ENCODE peak calls at places on chromosomes 12 and 14, in eight cellular contexts. S is fibroblast of lung; Y is neural progenitor cell; D is astrocyte of the spinal cord; X is Jurkat, Clone E6-1; P is psoas muscle; T is ascending aorta; F is WERI-Rb-1. A is an unnamed sample.

GRCh38 chr14:68781161-68782021 is 11.5 kb downstream of the ZFP36L1 start:
- DNase-seq in T (peak), P (no peak), S (no peak), D (no peak), X (peak), Y (no peak), F (peak), A (no peak)

GRCh38 chr14:78605065-78605762 is 435.0 kb downstream of the NRXN3 start:
- DNase-seq in D (no peak), S (no peak), F (no peak), P (no peak), Y (no peak), T (no peak), X (peak), A (no peak)

GRCh38 chr12:84502907-84503787 is 409.5 kb downstream of the SLC6A15 start:
- DNase-seq in X (peak), S (peak), D (peak), T (no peak), Y (peak), F (peak), P (no peak), A (no peak)

GRCh38 chr12:88870000-88870737 is 289.9 kb upstream of the KITLG start:
- DNase-seq in D (peak), X (no peak), F (no peak), S (peak), T (no peak), P (no peak), Y (no peak), A (no peak)

GRCh38 chr12:10015450-10015849 is 5.0 kb downstream of the CLEC12B start:
- DNase-seq in D (no peak), X (no peak), S (no peak), F (no peak), Y (no peak), P (no peak), T (no peak), A (no peak)

GRCh38 chr14:65237956-65238355 is 135.6 kb upstream of the MAX start:
- DNase-seq in X (no peak), S (no peak), D (no peak), T (no peak), P (no peak), Y (no peak), F (peak), A (no peak)

GRCh38 chr14:104794641-104795467 is 694 bp downstream of the AKT1 start:
- DNase-seq in S (peak), T (no peak), Y (peak), X (no peak), P (no peak), D (peak), F (peak), A (no peak)

GRCh38 chr12:52892193-52892852 is 12.6 kb downstream of the KRT8 start:
- DNase-seq in D (no peak), P (no peak), F (no peak), Y (no peak), T (no peak), S (no peak), X (no peak), A (no peak)

GRCh38 chr12:52667509-52667908 is 12.7 kb downstream of the KRT1 start:
- DNase-seq in X (no peak), T (no peak), D (no peak), S (no peak), Y (peak), P (no peak), F (no peak), A (no peak)

GRCh38 chr12:5204271-5204670 is 160.6 kb downstream of the KCNA5 start:
- DNase-seq in Y (peak), X (peak), T (no peak), F (peak), D (no peak), S (no peak), P (no peak), A (no peak)

GRCh38 chr12:47975036-47975620 is 11.7 kb downstream of the TMEM106C start:
- DNase-seq in F (no peak), Y (no peak), S (no peak), X (no peak), D (no peak), P (no peak), T (no peak), A (no peak)

GRCh38 chr12:62862259-62862881 is 72.6 kb downstream of the PPM1H start:
- DNase-seq in F (no peak), T (no peak), P (no peak), S (peak), Y (no peak), X (no peak), D (peak), A (no peak)

GRCh38 chr14:46819117-46819516 is 167.5 kb upstream of the RPL10L start:
- DNase-seq in Y (no peak), P (no peak), S (no peak), D (no peak), F (no peak), T (no peak), X (no peak), A (no peak)

GRCh38 chr12:89707623-89707991 is 1.0 kb downstream of the ATP2B1 start:
- DNase-seq in S (no peak), D (no peak), X (no peak), Y (peak), T (no peak), F (peak), P (peak), A (peak)

GRCh38 chr14:59482471-59483331 is 1.5 kb downstream of the L3HYPDH start:
- DNase-seq in D (peak), T (peak), S (peak), Y (no peak), X (no peak), P (no peak), F (no peak), A (no peak)

GRCh38 chr12:48882325-48882687 is 16.6 kb upstream of the RND1 start:
- DNase-seq in P (no peak), S (no peak), F (no peak), D (peak), T (peak), Y (peak), X (no peak), A (no peak)

GRCh38 chr12:132672116-132672515 is 15.0 kb downstream of the POLE start:
- DNase-seq in F (no peak), P (no peak), T (no peak), X (no peak), D (no peak), S (no peak), Y (no peak), A (no peak)

GRCh38 chr14:69712637-69713088 is 54.3 kb upstream of the SRSF5 start:
- DNase-seq in F (peak), Y (peak), S (no peak), D (no peak), X (no peak), T (peak), P (peak), A (peak)

GRCh38 chr14:92121207-92121669 is 268 bp downstream of the NDUFB1 start:
- DNase-seq in T (peak), D (peak), P (peak), Y (peak), S (peak), F (no peak), X (no peak), A (peak)

GRCh38 chr12:12551115-12551514 is 11.5 kb downstream of the DUSP16 start:
- DNase-seq in P (no peak), D (no peak), Y (no peak), S (no peak), F (no peak), X (no peak), T (no peak), A (no peak)

GRCh38 chr12:7856516-7856915 is 16.2 kb downstream of the SLC2A14 start:
- DNase-seq in P (no peak), Y (no peak), S (no peak), D (no peak), T (no peak), F (no peak), X (no peak), A (no peak)

GRCh38 chr12:113322353-113322752 is 12.6 kb downstream of the SLC8B1 start:
- DNase-seq in S (peak), D (peak), T (no peak), X (no peak), Y (no peak), P (no peak), F (no peak), A (no peak)

GRCh38 chr12:10960260-10960659 is 21.2 kb upstream of the TAS2R14 start:
- DNase-seq in P (no peak), X (peak), Y (no peak), T (no peak), D (no peak), F (no peak), S (no peak), A (no peak)

GRCh38 chr12:105382771-105383632 is 52.5 kb downstream of the C12orf75 start:
- DNase-seq in P (no peak), T (no peak), X (peak), S (peak), Y (peak), D (peak), F (no peak), A (peak)

GRCh38 chr12:47995976-47996375 is 8.3 kb downstream of the COL2A1 start:
- DNase-seq in Y (no peak), D (peak), S (peak), T (no peak), P (no peak), F (no peak), X (no peak), A (peak)

GRCh38 chr14:24339284-24340151 is at the start of gene RIPK3:
- DNase-seq in S (no peak), T (no peak), P (no peak), Y (peak), X (peak), F (no peak), D (no peak), A (peak)

GRCh38 chr12:3828888-3829287 is 44.3 kb downstream of the PARP11 start:
- DNase-seq in P (no peak), X (no peak), D (no peak), Y (no peak), F (no peak), S (no peak), T (no peak), A (no peak)

GRCh38 chr12:3835914-3836313 is 37.3 kb downstream of the PARP11 start:
- DNase-seq in T (no peak), Y (no peak), D (no peak), S (no peak), P (no peak), X (no peak), F (no peak), A (no peak)

GRCh38 chr12:3834774-3835173 is 38.4 kb downstream of the PARP11 start:
- DNase-seq in P (no peak), F (no peak), D (no peak), X (no peak), T (no peak), Y (no peak), S (no peak), A (no peak)

GRCh38 chr12:3833670-3834310 is 39.4 kb downstream of the PARP11 start:
- DNase-seq in T (no peak), S (no peak), P (no peak), X (no peak), Y (peak), F (no peak), D (no peak), A (no peak)

DNA sequence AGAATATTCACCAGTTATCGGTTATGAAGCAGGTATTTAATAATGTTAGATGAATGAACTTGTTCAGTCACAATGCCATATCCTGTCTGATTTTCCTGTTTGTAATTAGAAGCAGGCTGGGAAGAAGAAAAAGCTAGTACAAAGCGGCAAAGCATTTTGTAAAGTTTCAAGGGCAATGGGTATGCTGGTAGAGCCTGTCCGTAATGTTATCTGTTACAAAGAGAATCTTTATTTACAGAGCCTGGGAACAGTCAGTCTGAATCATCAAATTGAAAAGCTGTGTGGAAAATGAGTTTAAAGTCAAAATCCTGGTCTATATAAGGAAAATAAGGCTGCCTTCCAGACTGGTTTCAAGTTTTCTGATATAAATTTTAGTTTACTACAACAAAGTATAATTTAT is 40.5 kb downstream of the PARP11 start:
- DNase-seq in S (peak), Y (no peak), D (no peak), T (no peak), P (no peak), F (no peak), X (no peak), A (no peak)
- H3K4me3 ChIP-seq in S (no peak), Y (no peak), D (no peak), T (no peak), P (no peak), F (no peak), X (no peak), A (no peak)

DNA sequence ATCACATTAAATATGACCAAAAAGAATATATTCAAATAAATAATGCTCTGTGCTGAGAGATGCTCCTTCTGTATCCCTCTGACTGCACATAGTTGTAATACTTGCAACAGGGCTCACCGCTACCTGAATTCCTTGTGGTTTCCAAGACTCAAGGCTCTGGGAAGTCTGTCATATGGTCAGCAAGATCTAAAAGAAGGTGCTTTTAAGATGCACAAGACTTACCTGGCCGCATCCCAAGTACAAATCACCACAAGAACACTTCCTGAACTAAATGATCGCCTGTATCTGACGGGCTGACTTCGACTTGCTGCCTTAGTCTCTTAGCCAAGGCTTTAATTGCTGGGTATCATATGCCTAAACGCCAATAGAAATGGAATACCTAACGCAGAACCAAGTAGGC is 67.2 kb downstream of the HECTD4 start:
- DNase-seq in T (no peak), D (peak), P (no peak), S (no peak), Y (no peak), F (no peak), X (no peak), A (no peak)
- H3K4me3 ChIP-seq in T (no peak), D (no peak), P (no peak), S (no peak), Y (no peak), F (no peak), X (no peak), A (no peak)

DNA sequence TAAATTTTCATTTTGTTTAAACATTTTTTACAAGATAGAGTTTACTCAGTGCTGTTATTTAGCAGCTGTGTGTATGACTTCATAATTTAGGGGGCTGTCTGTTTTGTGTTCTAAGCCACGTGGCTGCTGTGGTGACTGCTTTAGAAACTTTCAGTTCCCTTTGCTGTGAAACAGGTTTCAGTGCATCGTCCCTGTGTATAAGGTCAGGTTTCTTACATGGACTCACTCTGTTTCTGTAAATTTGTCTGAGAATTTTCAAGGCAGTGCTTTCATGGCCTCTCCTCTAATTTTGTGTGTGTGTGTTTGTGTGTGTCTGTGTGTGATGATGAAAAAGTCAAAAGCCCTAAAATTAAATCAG is 32.4 kb downstream of the BICD1 start:
- DNase-seq in T (no peak), D (peak), Y (peak), X (peak), P (no peak), F (no peak), S (peak), A (peak)
- H3K4me3 ChIP-seq in T (peak), D (peak), Y (peak), X (no peak), P (peak), F (peak), S (peak), A (no peak)

GRCh38 chr12:29797565-29798360 is 14.0 kb upstream of the TMTC1 start:
- DNase-seq in D (no peak), X (no peak), T (no peak), P (no peak), S (no peak), Y (peak), F (no peak), A (no peak)
- H3K4me3 ChIP-seq in D (no peak), X (no peak), T (no peak), P (no peak), S (no peak), Y (no peak), F (no peak), A (no peak)

DNA sequence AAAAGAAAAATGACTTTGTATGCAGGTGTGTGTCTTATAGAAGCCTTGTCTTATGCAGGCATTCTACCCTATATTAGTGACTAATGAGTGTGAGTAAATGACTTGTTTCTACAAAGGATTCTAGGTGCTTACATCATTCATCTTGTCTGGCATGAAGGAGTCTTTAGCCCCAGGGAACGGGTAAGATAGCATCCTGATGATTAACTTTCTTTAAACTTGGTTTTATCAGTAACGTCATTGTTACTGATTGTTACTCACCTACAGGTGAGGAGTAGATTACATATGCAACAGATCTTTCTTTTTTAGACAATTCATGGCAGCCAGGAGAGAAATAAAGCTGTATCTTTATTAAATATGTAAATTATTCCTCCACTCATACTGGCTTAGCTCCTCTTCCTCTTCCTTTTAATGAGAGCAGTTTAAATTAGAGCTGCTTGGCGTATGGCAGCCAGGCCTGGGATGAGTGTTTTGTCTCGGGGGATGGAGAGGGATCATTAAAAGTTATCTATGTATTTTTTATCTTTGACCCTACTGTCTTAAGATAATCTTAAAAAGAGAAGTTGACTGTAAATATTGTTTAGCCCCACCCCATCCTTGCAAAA is 57.2 kb upstream of the ATP2A2 start:
- DNase-seq in X (no peak), P (no peak), F (no peak), T (no peak), Y (no peak), S (no peak), D (no peak), A (no peak)
- H3K4me3 ChIP-seq in X (no peak), P (no peak), F (no peak), T (peak), Y (no peak), S (no peak), D (no peak), A (no peak)

GRCh38 chr14:61699092-61699491 is 3.8 kb downstream of the HIF1A start:
- DNase-seq in S (no peak), Y (peak), X (no peak), D (no peak), F (no peak), T (no peak), P (no peak), A (no peak)
- H3K4me3 ChIP-seq in S (peak), Y (peak), X (no peak), D (peak), F (no peak), T (peak), P (peak), A (no peak)

GRCh38 chr12:76680940-76681339 is 83.0 kb upstream of the ZDHHC17 start:
- DNase-seq in X (no peak), F (no peak), S (peak), T (no peak), D (peak), P (no peak), Y (no peak), A (no peak)

GRCh38 chr12:76688627-76689026 is 75.3 kb upstream of the ZDHHC17 start:
- DNase-seq in X (no peak), D (no peak), T (no peak), Y (no peak), F (no peak), S (no peak), P (no peak), A (no peak)

GRCh38 chr12:76679778-76680177 is 84.1 kb upstream of the ZDHHC17 start:
- DNase-seq in S (no peak), T (no peak), F (no peak), P (no peak), X (no peak), D (no peak), Y (no peak), A (no peak)

GRCh38 chr12:76688001-76688400 is 75.9 kb upstream of the ZDHHC17 start:
- DNase-seq in P (no peak), S (peak), X (no peak), T (no peak), F (no peak), D (peak), Y (no peak), A (no peak)

DNA sequence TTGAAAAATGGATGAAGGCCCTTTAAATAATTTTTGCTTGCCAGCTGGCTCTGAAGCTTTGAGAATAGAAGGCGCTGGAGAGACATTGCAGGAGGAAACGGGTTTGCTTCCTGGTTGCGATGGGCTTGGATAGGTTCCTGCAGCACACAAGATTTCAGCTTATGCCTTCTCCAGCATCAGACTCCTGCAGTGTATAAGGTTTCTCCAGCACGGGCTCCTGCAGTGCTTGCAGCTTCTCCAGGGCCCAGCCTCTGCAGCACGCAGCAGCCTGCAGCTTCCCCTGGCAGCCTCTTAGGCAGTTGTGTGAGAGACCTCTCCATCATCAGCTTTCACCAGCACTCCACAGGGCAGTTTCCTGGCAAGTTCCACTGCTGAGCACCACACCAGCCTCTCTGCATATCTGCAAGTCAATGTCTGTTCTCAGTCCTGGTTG is 78.7 kb upstream of the ZDHHC17 start:
- DNase-seq in T (no peak), F (no peak), P (peak), S (peak), D (peak), X (no peak), Y (peak), A (peak)
- H3K4me3 ChIP-seq in T (no peak), F (no peak), P (no peak), S (no peak), D (no peak), X (no peak), Y (no peak), A (no peak)

GRCh38 chr12:120369476-120370342 is 745 bp upstream of the MSI1 start:
- DNase-seq in Y (peak), D (no peak), S (no peak), F (no peak), T (no peak), P (no peak), X (no peak), A (no peak)
- H3K4me3 ChIP-seq in Y (peak), D (peak), S (peak), F (peak), T (peak), P (peak), X (no peak), A (peak)

DNA sequence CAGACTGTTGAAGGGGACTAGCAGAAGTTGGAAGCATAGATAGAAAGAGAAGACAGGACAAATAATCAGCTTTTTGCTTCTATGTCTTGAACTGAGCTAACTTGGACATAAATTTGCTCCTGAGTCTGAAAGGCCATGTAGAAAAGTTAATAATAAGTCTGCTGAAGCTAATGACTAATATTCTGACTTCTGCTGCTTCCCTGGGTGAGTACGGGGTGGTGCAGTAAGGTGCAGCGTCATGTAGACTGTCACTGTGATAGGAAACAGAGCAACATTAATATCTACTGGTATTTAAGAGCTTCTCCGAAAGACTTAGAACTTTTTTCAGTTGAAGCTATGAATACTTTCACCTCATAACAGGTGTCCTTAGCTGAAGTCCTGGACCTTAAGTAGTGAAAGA is 34.1 kb upstream of the CPM start:
- DNase-seq in P (no peak), Y (no peak), F (no peak), D (no peak), X (no peak), S (no peak), T (no peak), A (no peak)
- H3K4me3 ChIP-seq in P (no peak), Y (no peak), F (no peak), D (no peak), X (no peak), S (no peak), T (no peak), A (no peak)

A was measured in heart right ventricle.